ENCODE peak calls at places on chromosomes 2 and 18, in four cellular contexts. O is endothelial cell; T is CD4-positive, alpha-beta memory T cell; B is WERI-Rb-1. S is an unnamed sample.

GRCh38 chr2:79432731-79433146 is 80.1 kb upstream of the CTNNA2 start:
- DNase-seq in O (no peak), T (no peak), B (no peak), S (no peak)

GRCh38 chr18:8946046-8946838 is 156.3 kb upstream of the NDUFV2 start:
- DNase-seq in O (no peak), T (no peak), B (no peak), S (no peak)

GRCh38 chr2:181876614-181877063 is 14.9 kb upstream of the ITPRID2 start:
- DNase-seq in O (no peak), T (no peak), B (no peak), S (no peak)

GRCh38 chr2:136727973-136728699 is 37.2 kb upstream of the THSD7B start:
- DNase-seq in O (no peak), T (no peak), B (no peak), S (peak)

GRCh38 chr2:171531291-171531690 is 9.0 kb downstream of the CYBRD1 start:
- DNase-seq in O (no peak), T (no peak), B (no peak), S (no peak)

GRCh38 chr2:234992196-234992595 is 40.4 kb downstream of the SH3BP4 start:
- DNase-seq in O (no peak), T (no peak), B (no peak), S (no peak)

GRCh38 chr18:58605027-58606020 is 23.6 kb downstream of the ALPK2 start:
- DNase-seq in O (no peak), T (peak), B (no peak), S (no peak)

GRCh38 chr2:238169021-238169707 is 10.4 kb downstream of the ERFE start:
- DNase-seq in O (no peak), T (no peak), B (no peak), S (no peak)

GRCh38 chr2:68482296-68482695 is 14.9 kb downstream of the APLF start:
- DNase-seq in O (no peak), T (no peak), B (no peak), S (no peak)

GRCh38 chr2:45394216-45394615 is 216.9 kb downstream of the SRBD1 start:
- DNase-seq in O (no peak), T (no peak), B (no peak), S (no peak)

S was measured in SK-N-DZ.